ENCODE peak calls at places on chromosomes 1 and 21, in five cellular contexts. One of them, this sample, is unnamed.

GRCh38 chr21:42568834-42569731 is 55.4 kb downstream of the SLC37A1 start:
- DNase-seq in fibroblast of lung: no peak
- DNase-seq in GM23338: no peak
- DNase-seq in K562: no peak
- DNase-seq in PC-9: no peak
- DNase-seq in this sample: no peak

GRCh38 chr1:158011714-158012113 is 18.3 kb downstream of the KIRREL1 start:
- DNase-seq in fibroblast of lung: peak; percentile 54
- DNase-seq in GM23338: no peak
- DNase-seq in K562: no peak
- DNase-seq in PC-9: no peak
- DNase-seq in this sample: no peak

GRCh38 chr1:234631721-234632125 is 21.7 kb upstream of the IRF2BP2 start:
- DNase-seq in fibroblast of lung: peak; percentile 95
- DNase-seq in GM23338: no peak
- DNase-seq in K562: no peak
- DNase-seq in PC-9: peak; percentile 77
- DNase-seq in this sample: peak; percentile 86

GRCh38 chr1:145918992-145919939 is 749 bp upstream of the PEX11B start:
- DNase-seq in fibroblast of lung: peak; percentile 65
- DNase-seq in GM23338: peak; percentile 60
- DNase-seq in K562: peak; percentile 82
- DNase-seq in PC-9: peak; percentile 67
- DNase-seq in this sample: no peak

GRCh38 chr1:145878724-145879123 is 6.9 kb downstream of the ANKRD35 start:
- DNase-seq in fibroblast of lung: no peak
- DNase-seq in GM23338: no peak
- DNase-seq in K562: no peak
- DNase-seq in PC-9: no peak
- DNase-seq in this sample: no peak

GRCh38 chr1:17276568-17276967 is 27.7 kb downstream of the PADI3 start:
- DNase-seq in fibroblast of lung: peak; percentile 79
- DNase-seq in GM23338: no peak
- DNase-seq in K562: no peak
- DNase-seq in PC-9: peak; percentile 88
- DNase-seq in this sample: peak; percentile 82

GRCh38 chr21:32578107-32578691 is 7.1 kb downstream of the TCP10L start:
- DNase-seq in fibroblast of lung: peak; percentile 7
- DNase-seq in GM23338: peak; percentile 80
- DNase-seq in K562: peak; percentile 71
- DNase-seq in PC-9: peak; percentile 9
- DNase-seq in this sample: no peak

GRCh38 chr1:161702250-161702649 is 4.8 kb upstream of the FCRLA start:
- DNase-seq in fibroblast of lung: no peak
- DNase-seq in GM23338: no peak
- DNase-seq in K562: no peak
- DNase-seq in PC-9: no peak
- DNase-seq in this sample: no peak

GRCh38 chr1:81754424-81754823 is 46.3 kb upstream of the ADGRL2 start:
- DNase-seq in fibroblast of lung: no peak
- DNase-seq in GM23338: no peak
- DNase-seq in K562: no peak
- DNase-seq in PC-9: no peak
- DNase-seq in this sample: no peak

GRCh38 chr1:234730542-234731370 is 120.8 kb upstream of the IRF2BP2 start:
- DNase-seq in fibroblast of lung: no peak
- DNase-seq in GM23338: no peak
- DNase-seq in K562: peak; percentile 84
- DNase-seq in PC-9: no peak
- DNase-seq in this sample: no peak

GRCh38 chr1:1703796-1704195 is 11.2 kb upstream of the SLC35E2B start:
- DNase-seq in fibroblast of lung: no peak
- DNase-seq in GM23338: no peak
- DNase-seq in K562: no peak
- DNase-seq in PC-9: no peak
- DNase-seq in this sample: no peak

GRCh38 chr1:64598100-64598571 is 128.2 kb downstream of the CACHD1 start:
- DNase-seq in fibroblast of lung: peak; percentile 85
- DNase-seq in GM23338: no peak
- DNase-seq in K562: peak; percentile 14
- DNase-seq in PC-9: peak; percentile 31
- DNase-seq in this sample: peak; percentile 5

GRCh38 chr1:247241687-247242086 is 14.2 kb upstream of the VN1R5 start:
- DNase-seq in fibroblast of lung: peak; percentile 10
- DNase-seq in GM23338: no peak
- DNase-seq in K562: no peak
- DNase-seq in PC-9: no peak
- DNase-seq in this sample: no peak

GRCh38 chr1:84847253-84848247 is 45.5 kb downstream of the LPAR3 start:
- DNase-seq in fibroblast of lung: peak; percentile 98
- DNase-seq in GM23338: no peak
- DNase-seq in K562: peak; percentile 3
- DNase-seq in PC-9: peak; percentile 89
- DNase-seq in this sample: peak; percentile 87

GRCh38 chr1:48644950-48645605 is 131.6 kb downstream of the BEND5 start:
- DNase-seq in fibroblast of lung: no peak
- DNase-seq in GM23338: no peak
- DNase-seq in K562: no peak
- DNase-seq in PC-9: no peak
- DNase-seq in this sample: no peak

GRCh38 chr1:43238104-43238503 is 31.7 kb upstream of the TMEM125 start:
- DNase-seq in fibroblast of lung: peak; percentile 49
- DNase-seq in GM23338: peak; percentile 89
- DNase-seq in K562: peak; percentile 79
- DNase-seq in PC-9: peak; percentile 73
- DNase-seq in this sample: no peak

GRCh38 chr1:179153217-179153616 is 71.3 kb downstream of the TOR3A start:
- DNase-seq in fibroblast of lung: peak; percentile 83
- DNase-seq in GM23338: no peak
- DNase-seq in K562: no peak
- DNase-seq in PC-9: no peak
- DNase-seq in this sample: no peak

GRCh38 chr1:156643266-156644092 is 1.6 kb downstream of the BCAN start:
- DNase-seq in fibroblast of lung: no peak
- DNase-seq in GM23338: no peak
- DNase-seq in K562: no peak
- DNase-seq in PC-9: no peak
- DNase-seq in this sample: no peak

GRCh38 chr1:186512698-186513457 is 52.0 kb upstream of the PDC start:
- DNase-seq in fibroblast of lung: no peak
- DNase-seq in GM23338: no peak
- DNase-seq in K562: no peak
- DNase-seq in PC-9: no peak
- DNase-seq in this sample: no peak

GRCh38 chr1:244064621-244065020 is 13.5 kb downstream of the ZBTB18 start:
- DNase-seq in fibroblast of lung: no peak
- DNase-seq in GM23338: no peak
- DNase-seq in K562: no peak
- DNase-seq in PC-9: no peak
- DNase-seq in this sample: no peak

GRCh38 chr1:58870298-58870676 is 86.4 kb upstream of the JUN start:
- DNase-seq in fibroblast of lung: peak; percentile 78
- DNase-seq in GM23338: no peak
- DNase-seq in K562: no peak
- DNase-seq in PC-9: peak; percentile 80
- DNase-seq in this sample: no peak

GRCh38 chr1:15028117-15028516 is 125.4 kb upstream of the TMEM51 start:
- DNase-seq in fibroblast of lung: peak; percentile 98
- DNase-seq in GM23338: no peak
- DNase-seq in K562: no peak
- DNase-seq in PC-9: peak; percentile 71
- DNase-seq in this sample: no peak

GRCh38 chr21:42311160-42311559 is 4.0 kb downstream of the TFF3 start:
- DNase-seq in fibroblast of lung: no peak
- DNase-seq in GM23338: no peak
- DNase-seq in K562: no peak
- DNase-seq in PC-9: no peak
- DNase-seq in this sample: no peak

GRCh38 chr1:180601512-180601911 is 30.3 kb upstream of the XPR1 start:
- DNase-seq in fibroblast of lung: no peak
- DNase-seq in GM23338: no peak
- DNase-seq in K562: no peak
- DNase-seq in PC-9: no peak
- DNase-seq in this sample: no peak

GRCh38 chr1:157201767-157202166 is 63.6 kb upstream of the ETV3 start:
- DNase-seq in fibroblast of lung: no peak
- DNase-seq in GM23338: no peak
- DNase-seq in K562: no peak
- DNase-seq in PC-9: no peak
- DNase-seq in this sample: no peak

GRCh38 chr1:37795340-37796110 is 1.9 kb downstream of the MANEAL start:
- DNase-seq in fibroblast of lung: peak; percentile 48
- DNase-seq in GM23338: peak; percentile 88
- DNase-seq in K562: peak; percentile 86
- DNase-seq in PC-9: peak; percentile 41
- DNase-seq in this sample: no peak

GRCh38 chr21:45970674-45971486 is 10.7 kb upstream of the COL6A1 start:
- DNase-seq in fibroblast of lung: peak; percentile 21
- DNase-seq in GM23338: peak; percentile 79
- DNase-seq in K562: peak; percentile 68
- DNase-seq in PC-9: peak; percentile 50
- DNase-seq in this sample: no peak

GRCh38 chr1:50527249-50527986 is 104.2 kb upstream of the DMRTA2 start:
- DNase-seq in fibroblast of lung: no peak
- DNase-seq in GM23338: no peak
- DNase-seq in K562: no peak
- DNase-seq in PC-9: no peak
- DNase-seq in this sample: no peak
- TF ChIP-seq EZH2 in fibroblast of lung: no peak
- TF ChIP-seq EZH2 in GM23338: no peak
- TF ChIP-seq EZH2 in K562: no peak
- TF ChIP-seq EZH2 in PC-9: no peak
- TF ChIP-seq EZH2 in this sample: no peak

GRCh38 chr1:65994223-65994622 is 201.5 kb downstream of the PDE4B start:
- DNase-seq in fibroblast of lung: no peak
- DNase-seq in GM23338: no peak
- DNase-seq in K562: no peak
- DNase-seq in PC-9: no peak
- DNase-seq in this sample: no peak

GRCh38 chr1:65990161-65990560 is 197.5 kb downstream of the PDE4B start:
- DNase-seq in fibroblast of lung: no peak
- DNase-seq in GM23338: no peak
- DNase-seq in K562: no peak
- DNase-seq in PC-9: no peak
- DNase-seq in this sample: no peak

GRCh38 chr1:65993047-65993363 is 200.3 kb downstream of the PDE4B start:
- DNase-seq in fibroblast of lung: peak; percentile 12
- DNase-seq in GM23338: no peak
- DNase-seq in K562: no peak
- DNase-seq in PC-9: no peak
- DNase-seq in this sample: no peak

GRCh38 chr1:65992160-65993046 is 199.7 kb downstream of the PDE4B start:
- DNase-seq in fibroblast of lung: peak; percentile 36
- DNase-seq in GM23338: peak; percentile 29
- DNase-seq in K562: no peak
- DNase-seq in PC-9: no peak
- DNase-seq in this sample: no peak

DNA sequence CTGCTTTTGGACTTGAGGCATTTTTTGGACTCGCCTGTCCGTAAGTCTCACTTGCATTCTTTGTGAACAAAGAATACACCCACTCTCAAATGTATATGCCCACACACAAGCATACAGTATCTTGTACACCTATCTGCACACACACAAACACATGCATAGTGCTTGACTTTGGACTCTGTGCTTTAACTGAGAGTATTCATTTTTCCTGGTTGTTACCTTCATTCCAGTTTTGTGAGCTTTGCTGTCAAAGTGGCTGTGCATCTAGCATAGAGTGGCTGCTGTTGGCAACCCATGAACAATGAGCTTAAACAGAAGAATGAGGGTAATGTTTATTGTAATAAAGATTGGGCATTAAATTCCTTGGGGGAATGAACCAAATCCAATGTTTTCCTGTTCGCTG is 199.0 kb downstream of the PDE4B start:
- DNase-seq in fibroblast of lung: no peak
- DNase-seq in GM23338: no peak
- DNase-seq in K562: no peak
- DNase-seq in PC-9: no peak
- DNase-seq in this sample: no peak
- H2AFZ ChIP-seq in fibroblast of lung: no peak overlapping the region
- H2AFZ ChIP-seq in GM23338: no peak overlapping the region
- H2AFZ ChIP-seq in K562: no peak overlapping the region
- H2AFZ ChIP-seq in PC-9: no peak overlapping the region
- H2AFZ ChIP-seq in this sample: no peak overlapping the region

DNA sequence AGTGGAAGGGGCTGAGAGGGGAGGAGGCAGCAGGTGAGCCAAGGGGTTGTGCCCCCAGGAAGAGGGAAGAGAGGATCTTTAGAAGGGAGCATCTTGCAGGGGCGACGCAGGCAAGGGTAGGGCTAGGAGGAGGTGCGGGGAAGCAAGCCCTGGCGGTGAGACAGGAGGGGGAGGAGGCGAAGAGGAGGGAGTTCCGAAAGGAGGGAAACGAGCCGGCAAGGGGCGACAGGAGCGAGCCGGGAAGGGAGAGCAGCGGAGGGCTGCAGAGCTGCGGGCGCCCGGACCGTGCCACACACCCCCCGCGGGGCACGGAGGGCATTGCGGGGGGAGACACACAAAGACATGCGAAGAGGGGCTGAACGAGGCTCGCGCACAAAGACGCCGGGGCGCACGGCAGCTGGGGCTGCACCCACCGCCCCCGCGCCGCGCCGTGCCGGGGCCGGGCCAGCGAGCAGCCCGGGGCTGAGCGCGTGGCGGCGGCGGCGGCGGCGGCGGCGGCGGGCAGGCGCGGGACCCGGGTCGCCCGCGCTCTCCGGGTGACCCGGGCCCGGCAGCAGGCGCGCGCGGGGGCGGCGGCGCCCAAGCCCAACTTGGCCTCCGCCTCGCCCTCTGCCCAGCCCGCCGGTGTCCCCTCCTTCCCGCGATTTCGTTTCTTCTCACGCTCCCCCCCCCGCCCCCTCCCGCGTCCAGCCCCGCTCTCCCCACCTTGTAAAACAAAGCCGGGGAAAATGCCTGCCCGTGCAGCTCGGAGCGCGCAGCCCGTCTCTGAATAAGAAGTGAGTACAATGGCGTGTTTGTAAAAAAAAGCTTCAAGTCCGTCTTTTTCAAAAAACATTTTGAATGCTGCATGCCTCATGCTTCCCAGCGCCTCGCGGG is at the start of gene KCNK2:
- DNase-seq in fibroblast of lung: peak; percentile 34
- DNase-seq in GM23338: peak; percentile 75
- DNase-seq in K562: no peak
- DNase-seq in PC-9: peak; percentile 7
- DNase-seq in this sample: no peak
- TF ChIP-seq EZH2 in fibroblast of lung: peak; percentile 33
- TF ChIP-seq EZH2 in GM23338: no peak
- TF ChIP-seq EZH2 in K562: no peak
- TF ChIP-seq EZH2 in PC-9: no peak
- TF ChIP-seq EZH2 in this sample: peak; percentile 75

GRCh38 chr1:241714321-241715218 is 62.5 kb downstream of the WDR64 start:
- DNase-seq in fibroblast of lung: no peak
- DNase-seq in GM23338: no peak
- DNase-seq in K562: no peak
- DNase-seq in PC-9: no peak
- DNase-seq in this sample: no peak
- H2AFZ ChIP-seq in fibroblast of lung: no peak overlapping the region
- H2AFZ ChIP-seq in GM23338: no peak overlapping the region
- H2AFZ ChIP-seq in K562: peak overlapping the region; percentile 48
- H2AFZ ChIP-seq in PC-9: no peak overlapping the region
- H2AFZ ChIP-seq in this sample: no peak overlapping the region

This sample was measured in keratinocyte.